ENCODE peak calls at places on chromosomes 16 and 17, in four cellular contexts. One of them, this sample, is unnamed. For H3K27me3, the result is how much of the 10 kb centered on the place peaks cover.

GRCh38 chr16:47815655-47816054 is 340.1 kb downstream of the ABCC12 start:
- DNase-seq in HCT116: no peak
- DNase-seq in neural progenitor cell: no peak
- DNase-seq in mesenchymal stem cell: peak
- DNase-seq in this sample: no peak

GRCh38 chr16:47143329-47143676 is 442 bp downstream of the NETO2 start:
- DNase-seq in HCT116: peak
- DNase-seq in neural progenitor cell: peak
- DNase-seq in mesenchymal stem cell: peak
- DNase-seq in this sample: peak

GRCh38 chr17:28792877-28793666 is 49.3 kb downstream of the TRAF4 start:
- DNase-seq in HCT116: no peak
- DNase-seq in neural progenitor cell: no peak
- DNase-seq in mesenchymal stem cell: peak
- DNase-seq in this sample: no peak

GRCh38 chr16:3112881-3113574 is 642 bp downstream of the ZNF205 start:
- DNase-seq in HCT116: no peak
- DNase-seq in neural progenitor cell: no peak
- DNase-seq in mesenchymal stem cell: no peak
- DNase-seq in this sample: peak

GRCh38 chr16:86219655-86220445 is 290.5 kb upstream of the FOXF1 start:
- DNase-seq in HCT116: no peak
- DNase-seq in neural progenitor cell: no peak
- DNase-seq in mesenchymal stem cell: peak
- DNase-seq in this sample: peak

GRCh38 chr16:86289304-86289703 is 221.0 kb upstream of the FOXF1 start:
- DNase-seq in HCT116: no peak
- DNase-seq in neural progenitor cell: peak
- DNase-seq in mesenchymal stem cell: no peak
- DNase-seq in this sample: no peak

GRCh38 chr17:77728022-77728671 is 230.4 kb upstream of the TNRC6C start:
- DNase-seq in HCT116: peak
- DNase-seq in neural progenitor cell: no peak
- DNase-seq in mesenchymal stem cell: no peak
- DNase-seq in this sample: peak

GRCh38 chr17:50501054-50501453 is 7.2 kb upstream of the MYCBPAP start:
- DNase-seq in HCT116: peak
- DNase-seq in neural progenitor cell: no peak
- DNase-seq in mesenchymal stem cell: no peak
- DNase-seq in this sample: peak

GRCh38 chr16:82758406-82758805 is 131.6 kb downstream of the CDH13 start:
- DNase-seq in HCT116: no peak
- DNase-seq in neural progenitor cell: no peak
- DNase-seq in mesenchymal stem cell: no peak
- DNase-seq in this sample: no peak

GRCh38 chr17:16061631-16062030 is 62.0 kb downstream of the TTC19 start:
- DNase-seq in HCT116: no peak
- DNase-seq in neural progenitor cell: no peak
- DNase-seq in mesenchymal stem cell: no peak
- DNase-seq in this sample: no peak

GRCh38 chr17:74298690-74299617 is 24.9 kb downstream of the DNAI2 start:
- DNase-seq in HCT116: no peak
- DNase-seq in neural progenitor cell: no peak
- DNase-seq in mesenchymal stem cell: no peak
- DNase-seq in this sample: no peak

GRCh38 chr16:50671644-50672260 is 9.4 kb downstream of the SNX20 start:
- DNase-seq in HCT116: peak
- DNase-seq in neural progenitor cell: peak
- DNase-seq in mesenchymal stem cell: peak
- DNase-seq in this sample: peak

GRCh38 chr16:12489362-12489761 is 314.3 kb downstream of the CPPED1 start:
- DNase-seq in HCT116: no peak
- DNase-seq in neural progenitor cell: no peak
- DNase-seq in mesenchymal stem cell: no peak
- DNase-seq in this sample: no peak

GRCh38 chr17:50532452-50533024 is at the start of gene EPN3:
- DNase-seq in HCT116: peak
- DNase-seq in neural progenitor cell: peak
- DNase-seq in mesenchymal stem cell: no peak
- DNase-seq in this sample: no peak

GRCh38 chr17:47978324-47978723 is 7.4 kb downstream of the CDK5RAP3 start:
- DNase-seq in HCT116: no peak
- DNase-seq in neural progenitor cell: peak
- DNase-seq in mesenchymal stem cell: peak
- DNase-seq in this sample: peak

GRCh38 chr16:4360538-4361021 is 9.5 kb upstream of the PAM16 start:
- DNase-seq in HCT116: no peak
- DNase-seq in neural progenitor cell: peak
- DNase-seq in mesenchymal stem cell: peak
- DNase-seq in this sample: no peak

GRCh38 chr17:19336938-19337711 is 25.4 kb downstream of the B9D1 start:
- DNase-seq in HCT116: no peak
- DNase-seq in neural progenitor cell: peak
- DNase-seq in mesenchymal stem cell: peak
- DNase-seq in this sample: no peak

GRCh38 chr16:19555938-19556778 is 655 bp downstream of the VPS35L start:
- DNase-seq in HCT116: peak
- DNase-seq in neural progenitor cell: peak
- DNase-seq in mesenchymal stem cell: peak
- DNase-seq in this sample: peak

GRCh38 chr17:29579866-29580771 is 9.3 kb downstream of the GIT1 start:
- DNase-seq in HCT116: peak
- DNase-seq in neural progenitor cell: peak
- DNase-seq in mesenchymal stem cell: peak
- DNase-seq in this sample: peak

GRCh38 chr16:3718628-3719027 is 1.3 kb upstream of the TRAP1 start:
- DNase-seq in HCT116: no peak
- DNase-seq in neural progenitor cell: no peak
- DNase-seq in mesenchymal stem cell: no peak
- DNase-seq in this sample: no peak

GRCh38 chr16:1794221-1794871 is 841 bp upstream of the IGFALS start:
- DNase-seq in HCT116: no peak
- DNase-seq in neural progenitor cell: no peak
- DNase-seq in mesenchymal stem cell: no peak
- DNase-seq in this sample: no peak

GRCh38 chr16:23500212-23500865 is 10.0 kb downstream of the GGA2 start:
- DNase-seq in HCT116: no peak
- DNase-seq in neural progenitor cell: no peak
- DNase-seq in mesenchymal stem cell: no peak
- DNase-seq in this sample: no peak

GRCh38 chr16:19374402-19374801 is 43.3 kb upstream of the TMC5 start:
- DNase-seq in HCT116: no peak
- DNase-seq in neural progenitor cell: no peak
- DNase-seq in mesenchymal stem cell: no peak
- DNase-seq in this sample: no peak

GRCh38 chr17:38338053-38338452 is 5.7 kb downstream of the GPR179 start:
- DNase-seq in HCT116: no peak
- DNase-seq in neural progenitor cell: no peak
- DNase-seq in mesenchymal stem cell: no peak
- DNase-seq in this sample: no peak

GRCh38 chr17:75685508-75685907 is 18.4 kb downstream of the SAP30BP start:
- DNase-seq in HCT116: no peak
- DNase-seq in neural progenitor cell: no peak
- DNase-seq in mesenchymal stem cell: no peak
- DNase-seq in this sample: peak

GRCh38 chr16:17313085-17313611 is 157.6 kb downstream of the XYLT1 start:
- DNase-seq in HCT116: no peak
- DNase-seq in neural progenitor cell: no peak
- DNase-seq in mesenchymal stem cell: no peak
- DNase-seq in this sample: peak

GRCh38 chr17:82664701-82665182 is 16.5 kb upstream of the WDR45B start:
- DNase-seq in HCT116: no peak
- DNase-seq in neural progenitor cell: peak
- DNase-seq in mesenchymal stem cell: no peak
- DNase-seq in this sample: no peak
- H3K9ac ChIP-seq in HCT116: no peak
- H3K9ac ChIP-seq in neural progenitor cell: peak
- H3K9ac ChIP-seq in mesenchymal stem cell: no peak
- H3K9ac ChIP-seq in this sample: no peak

GRCh38 chr16:71591917-71592316 is 15.0 kb upstream of the TAT start:
- DNase-seq in HCT116: no peak
- DNase-seq in neural progenitor cell: no peak
- DNase-seq in mesenchymal stem cell: no peak
- DNase-seq in this sample: no peak
- H3K27me3 ChIP-seq in HCT116: under half
- H3K27me3 ChIP-seq in neural progenitor cell: under half
- H3K27me3 ChIP-seq in mesenchymal stem cell: under half
- H3K27me3 ChIP-seq in this sample: under half

GRCh38 chr17:2068101-2068518 is 13.2 kb downstream of the HIC1 start:
- DNase-seq in HCT116: no peak
- DNase-seq in neural progenitor cell: no peak
- DNase-seq in mesenchymal stem cell: peak
- DNase-seq in this sample: peak
- H3K4me3 ChIP-seq in HCT116: no peak
- H3K4me3 ChIP-seq in neural progenitor cell: no peak
- H3K4me3 ChIP-seq in mesenchymal stem cell: no peak
- H3K4me3 ChIP-seq in this sample: no peak

GRCh38 chr16:56354746-56355145 is 70.6 kb downstream of the AMFR start:
- DNase-seq in HCT116: no peak
- DNase-seq in neural progenitor cell: no peak
- DNase-seq in mesenchymal stem cell: no peak
- DNase-seq in this sample: no peak
- H3K9ac ChIP-seq in HCT116: no peak
- H3K9ac ChIP-seq in neural progenitor cell: no peak
- H3K9ac ChIP-seq in mesenchymal stem cell: no peak
- H3K9ac ChIP-seq in this sample: no peak

GRCh38 chr16:88384222-88385111 is 1.7 kb downstream of the ZNF469 start:
- DNase-seq in HCT116: no peak
- DNase-seq in neural progenitor cell: no peak
- DNase-seq in mesenchymal stem cell: no peak
- DNase-seq in this sample: peak

GRCh38 chr16:88383401-88384221 is 852 bp downstream of the ZNF469 start:
- DNase-seq in HCT116: peak
- DNase-seq in neural progenitor cell: peak
- DNase-seq in mesenchymal stem cell: peak
- DNase-seq in this sample: peak

GRCh38 chr16:88385831-88386815 is 3.4 kb downstream of the ZNF469 start:
- DNase-seq in HCT116: no peak
- DNase-seq in neural progenitor cell: no peak
- DNase-seq in mesenchymal stem cell: no peak
- DNase-seq in this sample: no peak

GRCh38 chr16:88387177-88387576 is 4.4 kb downstream of the ZNF469 start:
- DNase-seq in HCT116: no peak
- DNase-seq in neural progenitor cell: no peak
- DNase-seq in mesenchymal stem cell: no peak
- DNase-seq in this sample: no peak

DNA sequence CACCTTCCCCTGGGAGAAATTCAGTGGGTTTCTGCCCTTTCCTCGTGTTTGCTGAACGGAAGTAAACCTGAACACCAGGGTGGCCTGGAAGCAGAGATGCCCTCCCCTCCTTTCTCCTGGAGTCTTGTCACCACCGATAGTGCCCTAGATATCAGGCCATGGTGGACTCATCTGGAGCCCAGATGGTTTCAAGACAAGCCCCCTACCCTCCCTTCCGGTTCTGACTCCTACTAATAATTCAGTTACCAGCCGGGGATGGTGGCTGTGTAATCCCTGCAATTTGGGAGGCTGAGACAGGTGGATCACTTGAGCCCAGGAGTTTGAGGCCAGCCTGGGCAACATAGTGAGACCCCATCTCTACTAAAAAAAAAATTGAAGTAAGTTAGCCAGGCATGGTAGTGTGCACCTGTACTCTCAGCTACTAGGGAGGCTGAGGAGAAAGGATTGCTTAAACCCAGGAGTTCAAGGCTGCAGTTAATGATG is 2.4 kb downstream of the ZNF469 start:
- DNase-seq in HCT116: no peak
- DNase-seq in neural progenitor cell: no peak
- DNase-seq in mesenchymal stem cell: no peak
- DNase-seq in this sample: no peak
- H3K27me3 ChIP-seq in HCT116: under half
- H3K27me3 ChIP-seq in neural progenitor cell: half or more
- H3K27me3 ChIP-seq in mesenchymal stem cell: under half
- H3K27me3 ChIP-seq in this sample: under half

GRCh38 chr17:80124351-80124981 is 22.5 kb downstream of the EIF4A3 start:
- DNase-seq in HCT116: peak
- DNase-seq in neural progenitor cell: peak
- DNase-seq in mesenchymal stem cell: peak
- DNase-seq in this sample: peak

GRCh38 chr17:80123791-80124190 is 22.4 kb downstream of the GAA start:
- DNase-seq in HCT116: no peak
- DNase-seq in neural progenitor cell: no peak
- DNase-seq in mesenchymal stem cell: no peak
- DNase-seq in this sample: peak

GRCh38 chr17:80129006-80129565 is 17.8 kb downstream of the EIF4A3 start:
- DNase-seq in HCT116: no peak
- DNase-seq in neural progenitor cell: no peak
- DNase-seq in mesenchymal stem cell: no peak
- DNase-seq in this sample: peak

GRCh38 chr17:80125656-80126448 is 21.1 kb downstream of the EIF4A3 start:
- DNase-seq in HCT116: no peak
- DNase-seq in neural progenitor cell: no peak
- DNase-seq in mesenchymal stem cell: no peak
- DNase-seq in this sample: peak

GRCh38 chr17:80126449-80126715 is 20.5 kb downstream of the EIF4A3 start:
- DNase-seq in HCT116: no peak
- DNase-seq in neural progenitor cell: no peak
- DNase-seq in mesenchymal stem cell: no peak
- DNase-seq in this sample: peak
- H3K4me3 ChIP-seq in HCT116: no peak
- H3K4me3 ChIP-seq in neural progenitor cell: no peak
- H3K4me3 ChIP-seq in mesenchymal stem cell: no peak
- H3K4me3 ChIP-seq in this sample: no peak

GRCh38 chr16:87952751-87953150 is 1.5 kb downstream of the BANP start:
- DNase-seq in HCT116: no peak
- DNase-seq in neural progenitor cell: no peak
- DNase-seq in mesenchymal stem cell: no peak
- DNase-seq in this sample: no peak
- H3K9ac ChIP-seq in HCT116: peak
- H3K9ac ChIP-seq in neural progenitor cell: peak
- H3K9ac ChIP-seq in mesenchymal stem cell: peak
- H3K9ac ChIP-seq in this sample: peak